ENCODE peak calls at places on chromosome 5, in nine cellular contexts. One of them, this sample, is unnamed.

GRCh38 chr5:155929081-155929480 is 397.9 kb upstream of the SGCD start:
- DNase-seq in NCI-H1092 treated with DMSO at 0.1 percent for 48 hours: no peak
- DNase-seq in fibroblast of mammary gland: no peak
- DNase-seq in pons: no peak
- DNase-seq in stimulated activated CD4-positive, alpha-beta T cell treated with anti-CD3 and anti-CD28 coated beads, Interleukin-1b, Interleukin-23, amount 100 ng/mL, for 48 hours: no peak
- DNase-seq in stimulated activated CD8-positive, alpha-beta memory T cell treated with anti-CD3 and anti-CD28 coated beads, Interleukin-4, amount 100 ng/mL, for 24 hours: no peak
- DNase-seq in stomach: no peak
- DNase-seq in fibroblast of the conjunctiva: no peak
- DNase-seq in ureter: no peak
- DNase-seq in this sample: no peak

GRCh38 chr5:68216737-68217231 is 1.2 kb downstream of the PIK3R1 start:
- DNase-seq in NCI-H1092 treated with DMSO at 0.1 percent for 48 hours: peak; percentile 57
- DNase-seq in fibroblast of mammary gland: no peak
- DNase-seq in pons: no peak
- DNase-seq in stimulated activated CD4-positive, alpha-beta T cell treated with anti-CD3 and anti-CD28 coated beads, Interleukin-1b, Interleukin-23, amount 100 ng/mL, for 48 hours: no peak
- DNase-seq in stimulated activated CD8-positive, alpha-beta memory T cell treated with anti-CD3 and anti-CD28 coated beads, Interleukin-4, amount 100 ng/mL, for 24 hours: no peak
- DNase-seq in stomach: no peak
- DNase-seq in fibroblast of the conjunctiva: no peak
- DNase-seq in ureter: no peak
- DNase-seq in this sample: no peak

GRCh38 chr5:129379406-129379805 is 80.7 kb upstream of the ADAMTS19 start:
- DNase-seq in NCI-H1092 treated with DMSO at 0.1 percent for 48 hours: no peak
- DNase-seq in fibroblast of mammary gland: peak; percentile 42
- DNase-seq in pons: no peak
- DNase-seq in stimulated activated CD4-positive, alpha-beta T cell treated with anti-CD3 and anti-CD28 coated beads, Interleukin-1b, Interleukin-23, amount 100 ng/mL, for 48 hours: no peak
- DNase-seq in stimulated activated CD8-positive, alpha-beta memory T cell treated with anti-CD3 and anti-CD28 coated beads, Interleukin-4, amount 100 ng/mL, for 24 hours: no peak
- DNase-seq in stomach: no peak
- DNase-seq in fibroblast of the conjunctiva: no peak
- DNase-seq in ureter: no peak
- DNase-seq in this sample: no peak

GRCh38 chr5:175444060-175444904 is at the start of gene DRD1:
- DNase-seq in NCI-H1092 treated with DMSO at 0.1 percent for 48 hours: no peak
- DNase-seq in fibroblast of mammary gland: peak; percentile 15
- DNase-seq in pons: no peak
- DNase-seq in stimulated activated CD4-positive, alpha-beta T cell treated with anti-CD3 and anti-CD28 coated beads, Interleukin-1b, Interleukin-23, amount 100 ng/mL, for 48 hours: peak; percentile 25
- DNase-seq in stimulated activated CD8-positive, alpha-beta memory T cell treated with anti-CD3 and anti-CD28 coated beads, Interleukin-4, amount 100 ng/mL, for 24 hours: peak; percentile 48
- DNase-seq in stomach: peak; percentile 57
- DNase-seq in fibroblast of the conjunctiva: no peak
- DNase-seq in ureter: peak; percentile 68
- DNase-seq in this sample: peak; percentile 79

GRCh38 chr5:59483971-59484472 is 409.5 kb downstream of the PDE4D start:
- DNase-seq in NCI-H1092 treated with DMSO at 0.1 percent for 48 hours: no peak
- DNase-seq in fibroblast of mammary gland: peak; percentile 18
- DNase-seq in pons: no peak
- DNase-seq in stimulated activated CD4-positive, alpha-beta T cell treated with anti-CD3 and anti-CD28 coated beads, Interleukin-1b, Interleukin-23, amount 100 ng/mL, for 48 hours: no peak
- DNase-seq in stimulated activated CD8-positive, alpha-beta memory T cell treated with anti-CD3 and anti-CD28 coated beads, Interleukin-4, amount 100 ng/mL, for 24 hours: no peak
- DNase-seq in stomach: no peak
- DNase-seq in fibroblast of the conjunctiva: no peak
- DNase-seq in ureter: no peak
- DNase-seq in this sample: no peak

GRCh38 chr5:120152472-120152871 is 311.6 kb upstream of the PRR16 start:
- DNase-seq in NCI-H1092 treated with DMSO at 0.1 percent for 48 hours: no peak
- DNase-seq in fibroblast of mammary gland: peak; percentile 90
- DNase-seq in pons: no peak
- DNase-seq in stimulated activated CD4-positive, alpha-beta T cell treated with anti-CD3 and anti-CD28 coated beads, Interleukin-1b, Interleukin-23, amount 100 ng/mL, for 48 hours: no peak
- DNase-seq in stimulated activated CD8-positive, alpha-beta memory T cell treated with anti-CD3 and anti-CD28 coated beads, Interleukin-4, amount 100 ng/mL, for 24 hours: no peak
- DNase-seq in stomach: no peak
- DNase-seq in fibroblast of the conjunctiva: peak; percentile 50
- DNase-seq in ureter: no peak
- DNase-seq in this sample: no peak

GRCh38 chr5:82597437-82597836 is 319.3 kb upstream of the RPS23 start:
- DNase-seq in NCI-H1092 treated with DMSO at 0.1 percent for 48 hours: no peak
- DNase-seq in fibroblast of mammary gland: no peak
- DNase-seq in pons: no peak
- DNase-seq in stimulated activated CD4-positive, alpha-beta T cell treated with anti-CD3 and anti-CD28 coated beads, Interleukin-1b, Interleukin-23, amount 100 ng/mL, for 48 hours: no peak
- DNase-seq in stimulated activated CD8-positive, alpha-beta memory T cell treated with anti-CD3 and anti-CD28 coated beads, Interleukin-4, amount 100 ng/mL, for 24 hours: no peak
- DNase-seq in stomach: no peak
- DNase-seq in fibroblast of the conjunctiva: no peak
- DNase-seq in ureter: no peak
- DNase-seq in this sample: no peak

GRCh38 chr5:60538955-60539866 is 160.8 kb downstream of the DEPDC1B start:
- DNase-seq in NCI-H1092 treated with DMSO at 0.1 percent for 48 hours: no peak
- DNase-seq in fibroblast of mammary gland: peak; percentile 40
- DNase-seq in pons: peak; percentile 46
- DNase-seq in stimulated activated CD4-positive, alpha-beta T cell treated with anti-CD3 and anti-CD28 coated beads, Interleukin-1b, Interleukin-23, amount 100 ng/mL, for 48 hours: no peak
- DNase-seq in stimulated activated CD8-positive, alpha-beta memory T cell treated with anti-CD3 and anti-CD28 coated beads, Interleukin-4, amount 100 ng/mL, for 24 hours: no peak
- DNase-seq in stomach: no peak
- DNase-seq in fibroblast of the conjunctiva: no peak
- DNase-seq in ureter: no peak
- DNase-seq in this sample: no peak

GRCh38 chr5:140225396-140225795 is 50.4 kb downstream of the CYSTM1 start:
- DNase-seq in NCI-H1092 treated with DMSO at 0.1 percent for 48 hours: no peak
- DNase-seq in fibroblast of mammary gland: peak; percentile 48
- DNase-seq in pons: no peak
- DNase-seq in stimulated activated CD4-positive, alpha-beta T cell treated with anti-CD3 and anti-CD28 coated beads, Interleukin-1b, Interleukin-23, amount 100 ng/mL, for 48 hours: no peak
- DNase-seq in stimulated activated CD8-positive, alpha-beta memory T cell treated with anti-CD3 and anti-CD28 coated beads, Interleukin-4, amount 100 ng/mL, for 24 hours: no peak
- DNase-seq in stomach: peak; percentile 59
- DNase-seq in fibroblast of the conjunctiva: no peak
- DNase-seq in ureter: no peak
- DNase-seq in this sample: no peak